ENCODE peak calls at places on chromosomes 16 and 17, in seven cellular contexts. One of them, this sample, is unnamed. For H3K27me3, the result is how much of the 10 kb centered on the place peaks cover.

GRCh38 chr17:79678091-79678731 is 52.5 kb upstream of the ENPP7 start:
- DNase-seq in stomach: no peak
- DNase-seq in upper lobe of right lung: no peak
- DNase-seq in prostate gland: no peak
- DNase-seq in AG04450: no peak
- DNase-seq in fibroblast of lung: no peak
- DNase-seq in H9: no peak
- DNase-seq in this sample: no peak

GRCh38 chr17:81057777-81058176 is 22.8 kb downstream of the BAIAP2 start:
- DNase-seq in stomach: no peak
- DNase-seq in upper lobe of right lung: no peak
- DNase-seq in prostate gland: no peak
- DNase-seq in AG04450: no peak
- DNase-seq in fibroblast of lung: no peak
- DNase-seq in H9: no peak
- DNase-seq in this sample: no peak

GRCh38 chr17:5706835-5707234 is 122.5 kb upstream of the NLRP1 start:
- DNase-seq in stomach: peak
- DNase-seq in upper lobe of right lung: peak
- DNase-seq in prostate gland: peak
- DNase-seq in AG04450: peak
- DNase-seq in fibroblast of lung: peak
- DNase-seq in H9: peak
- DNase-seq in this sample: peak

GRCh38 chr16:14186007-14186953 is 115.2 kb downstream of the MRTFB start:
- DNase-seq in stomach: no peak
- DNase-seq in upper lobe of right lung: no peak
- DNase-seq in prostate gland: no peak
- DNase-seq in AG04450: peak
- DNase-seq in fibroblast of lung: peak
- DNase-seq in H9: peak
- DNase-seq in this sample: no peak

GRCh38 chr17:17433260-17433659 is 43.5 kb upstream of the MED9 start:
- DNase-seq in stomach: no peak
- DNase-seq in upper lobe of right lung: peak
- DNase-seq in prostate gland: no peak
- DNase-seq in AG04450: no peak
- DNase-seq in fibroblast of lung: peak
- DNase-seq in H9: no peak
- DNase-seq in this sample: no peak

GRCh38 chr17:30550512-30551273 is 73.5 kb downstream of the GOSR1 start:
- DNase-seq in stomach: peak
- DNase-seq in upper lobe of right lung: no peak
- DNase-seq in prostate gland: no peak
- DNase-seq in AG04450: no peak
- DNase-seq in fibroblast of lung: peak
- DNase-seq in H9: no peak
- DNase-seq in this sample: no peak

GRCh38 chr16:84098939-84099338 is 17.8 kb downstream of the MBTPS1 start:
- DNase-seq in stomach: no peak
- DNase-seq in upper lobe of right lung: no peak
- DNase-seq in prostate gland: no peak
- DNase-seq in AG04450: no peak
- DNase-seq in fibroblast of lung: peak
- DNase-seq in H9: no peak
- DNase-seq in this sample: no peak

GRCh38 chr17:28492352-28493310 is 13.5 kb upstream of the FOXN1 start:
- DNase-seq in stomach: no peak
- DNase-seq in upper lobe of right lung: no peak
- DNase-seq in prostate gland: no peak
- DNase-seq in AG04450: no peak
- DNase-seq in fibroblast of lung: no peak
- DNase-seq in H9: no peak
- DNase-seq in this sample: no peak

GRCh38 chr17:49518346-49519078 is 23.4 kb downstream of the NGFR start:
- DNase-seq in stomach: no peak
- DNase-seq in upper lobe of right lung: no peak
- DNase-seq in prostate gland: no peak
- DNase-seq in AG04450: no peak
- DNase-seq in fibroblast of lung: no peak
- DNase-seq in H9: peak
- DNase-seq in this sample: no peak

GRCh38 chr17:35795007-35795870 is at the start of gene MMP28:
- DNase-seq in stomach: peak
- DNase-seq in upper lobe of right lung: peak
- DNase-seq in prostate gland: no peak
- DNase-seq in AG04450: no peak
- DNase-seq in fibroblast of lung: peak
- DNase-seq in H9: peak
- DNase-seq in this sample: peak

GRCh38 chr16:7548796-7549318 is 216.2 kb downstream of the RBFOX1 start:
- DNase-seq in stomach: no peak
- DNase-seq in upper lobe of right lung: no peak
- DNase-seq in prostate gland: no peak
- DNase-seq in AG04450: no peak
- DNase-seq in fibroblast of lung: no peak
- DNase-seq in H9: no peak
- DNase-seq in this sample: no peak

GRCh38 chr17:79925242-79925957 is 86.2 kb upstream of the CBX4 start:
- DNase-seq in stomach: peak
- DNase-seq in upper lobe of right lung: peak
- DNase-seq in prostate gland: peak
- DNase-seq in AG04450: no peak
- DNase-seq in fibroblast of lung: peak
- DNase-seq in H9: no peak
- DNase-seq in this sample: no peak

GRCh38 chr17:40547079-40547784 is 18.0 kb downstream of the CCR7 start:
- DNase-seq in stomach: peak
- DNase-seq in upper lobe of right lung: peak
- DNase-seq in prostate gland: peak
- DNase-seq in AG04450: no peak
- DNase-seq in fibroblast of lung: no peak
- DNase-seq in H9: peak
- DNase-seq in this sample: no peak

GRCh38 chr17:3885271-3885670 is 7.6 kb downstream of the CAMKK1 start:
- DNase-seq in stomach: no peak
- DNase-seq in upper lobe of right lung: no peak
- DNase-seq in prostate gland: no peak
- DNase-seq in AG04450: no peak
- DNase-seq in fibroblast of lung: peak
- DNase-seq in H9: no peak
- DNase-seq in this sample: no peak

GRCh38 chr16:50270510-50271147 is 4.3 kb downstream of the ADCY7 start:
- DNase-seq in stomach: no peak
- DNase-seq in upper lobe of right lung: peak
- DNase-seq in prostate gland: no peak
- DNase-seq in AG04450: no peak
- DNase-seq in fibroblast of lung: no peak
- DNase-seq in H9: no peak
- DNase-seq in this sample: no peak

GRCh38 chr17:9943343-9943742 is 38.3 kb upstream of the RCVRN start:
- DNase-seq in stomach: no peak
- DNase-seq in upper lobe of right lung: no peak
- DNase-seq in prostate gland: no peak
- DNase-seq in AG04450: no peak
- DNase-seq in fibroblast of lung: no peak
- DNase-seq in H9: no peak
- DNase-seq in this sample: no peak

GRCh38 chr17:55527520-55528118 is 16.4 kb upstream of the SMIM36 start:
- DNase-seq in stomach: no peak
- DNase-seq in upper lobe of right lung: no peak
- DNase-seq in prostate gland: peak
- DNase-seq in AG04450: peak
- DNase-seq in fibroblast of lung: peak
- DNase-seq in H9: peak
- DNase-seq in this sample: peak

GRCh38 chr17:76391200-76391715 is 6.8 kb downstream of the SPHK1 start:
- DNase-seq in stomach: no peak
- DNase-seq in upper lobe of right lung: no peak
- DNase-seq in prostate gland: no peak
- DNase-seq in AG04450: no peak
- DNase-seq in fibroblast of lung: no peak
- DNase-seq in H9: no peak
- DNase-seq in this sample: no peak

GRCh38 chr16:22132801-22133200 is 29.5 kb upstream of the SDR42E2 start:
- DNase-seq in stomach: no peak
- DNase-seq in upper lobe of right lung: no peak
- DNase-seq in prostate gland: no peak
- DNase-seq in AG04450: no peak
- DNase-seq in fibroblast of lung: no peak
- DNase-seq in H9: no peak
- DNase-seq in this sample: no peak

GRCh38 chr17:72143245-72143644 is 22.4 kb downstream of the SOX9 start:
- DNase-seq in stomach: no peak
- DNase-seq in upper lobe of right lung: no peak
- DNase-seq in prostate gland: no peak
- DNase-seq in AG04450: no peak
- DNase-seq in fibroblast of lung: no peak
- DNase-seq in H9: no peak
- DNase-seq in this sample: no peak

GRCh38 chr17:416293-417206 is 63.9 kb upstream of the RPH3AL start:
- DNase-seq in stomach: peak
- DNase-seq in upper lobe of right lung: no peak
- DNase-seq in prostate gland: no peak
- DNase-seq in AG04450: no peak
- DNase-seq in fibroblast of lung: no peak
- DNase-seq in H9: no peak
- DNase-seq in this sample: no peak

GRCh38 chr17:35889818-35890773 is 9.9 kb upstream of the CCL5 start:
- DNase-seq in stomach: peak
- DNase-seq in upper lobe of right lung: no peak
- DNase-seq in prostate gland: no peak
- DNase-seq in AG04450: no peak
- DNase-seq in fibroblast of lung: peak
- DNase-seq in H9: no peak
- DNase-seq in this sample: no peak

GRCh38 chr17:38617967-38618760 is 12.4 kb upstream of the SRCIN1 start:
- DNase-seq in stomach: no peak
- DNase-seq in upper lobe of right lung: no peak
- DNase-seq in prostate gland: no peak
- DNase-seq in AG04450: no peak
- DNase-seq in fibroblast of lung: no peak
- DNase-seq in H9: peak
- DNase-seq in this sample: peak

GRCh38 chr16:21656795-21657768 is 4.7 kb upstream of the IGSF6 start:
- DNase-seq in stomach: no peak
- DNase-seq in upper lobe of right lung: no peak
- DNase-seq in prostate gland: no peak
- DNase-seq in AG04450: no peak
- DNase-seq in fibroblast of lung: peak
- DNase-seq in H9: no peak
- DNase-seq in this sample: peak

GRCh38 chr16:83689385-83689831 is 118.4 kb upstream of the HSBP1 start:
- DNase-seq in stomach: no peak
- DNase-seq in upper lobe of right lung: no peak
- DNase-seq in prostate gland: no peak
- DNase-seq in AG04450: peak
- DNase-seq in fibroblast of lung: peak
- DNase-seq in H9: no peak
- DNase-seq in this sample: peak

GRCh38 chr17:57861737-57862409 is 12.0 kb upstream of the MRPS23 start:
- DNase-seq in stomach: peak
- DNase-seq in upper lobe of right lung: peak
- DNase-seq in prostate gland: peak
- DNase-seq in AG04450: no peak
- DNase-seq in fibroblast of lung: peak
- DNase-seq in H9: no peak
- DNase-seq in this sample: peak
- H3K27ac ChIP-seq in stomach: peak
- H3K27ac ChIP-seq in upper lobe of right lung: peak
- H3K27ac ChIP-seq in prostate gland: peak
- H3K27ac ChIP-seq in AG04450: peak
- H3K27ac ChIP-seq in fibroblast of lung: peak
- H3K27ac ChIP-seq in H9: no peak
- H3K27ac ChIP-seq in this sample: peak

GRCh38 chr16:48865511-48865910 is 255.5 kb upstream of the N4BP1 start:
- DNase-seq in stomach: no peak
- DNase-seq in upper lobe of right lung: no peak
- DNase-seq in prostate gland: no peak
- DNase-seq in AG04450: no peak
- DNase-seq in fibroblast of lung: no peak
- DNase-seq in H9: no peak
- DNase-seq in this sample: no peak

GRCh38 chr16:48860341-48860740 is 250.4 kb upstream of the N4BP1 start:
- DNase-seq in stomach: no peak
- DNase-seq in upper lobe of right lung: no peak
- DNase-seq in prostate gland: no peak
- DNase-seq in AG04450: no peak
- DNase-seq in fibroblast of lung: no peak
- DNase-seq in H9: no peak
- DNase-seq in this sample: no peak

GRCh38 chr16:48864055-48864454 is 254.1 kb upstream of the N4BP1 start:
- DNase-seq in stomach: no peak
- DNase-seq in upper lobe of right lung: no peak
- DNase-seq in prostate gland: no peak
- DNase-seq in AG04450: no peak
- DNase-seq in fibroblast of lung: no peak
- DNase-seq in H9: peak
- DNase-seq in this sample: no peak

DNA sequence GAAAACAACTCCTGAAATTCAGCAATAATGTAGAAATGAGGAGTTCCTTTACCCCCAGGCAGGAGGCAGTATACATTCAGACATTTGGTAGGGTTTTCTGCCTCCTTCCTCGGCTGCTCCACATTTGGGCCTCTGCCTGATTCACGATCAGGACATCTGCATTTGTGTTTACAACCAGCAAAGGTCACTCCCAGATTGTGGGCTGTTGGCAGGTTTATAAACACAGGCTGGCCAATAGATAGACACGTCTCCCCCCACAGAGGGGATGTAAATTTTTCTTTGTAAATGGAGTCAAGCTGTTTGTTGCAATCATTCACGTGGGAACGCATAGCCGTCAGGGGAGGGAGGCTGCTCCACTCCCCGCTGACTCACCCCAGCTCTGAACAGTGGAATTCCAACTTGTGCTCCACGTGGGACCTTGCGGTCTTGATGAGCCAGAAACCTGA is 252.1 kb upstream of the N4BP1 start:
- DNase-seq in stomach: no peak
- DNase-seq in upper lobe of right lung: no peak
- DNase-seq in prostate gland: no peak
- DNase-seq in AG04450: peak
- DNase-seq in fibroblast of lung: peak
- DNase-seq in H9: peak
- DNase-seq in this sample: no peak
- TF ChIP-seq CTCF in stomach: no peak
- TF ChIP-seq CTCF in upper lobe of right lung: no peak
- TF ChIP-seq CTCF in prostate gland: no peak
- TF ChIP-seq CTCF in AG04450: peak
- TF ChIP-seq CTCF in fibroblast of lung: no peak
- TF ChIP-seq CTCF in H9: peak
- TF ChIP-seq CTCF in this sample: peak

GRCh38 chr17:14300628-14301278 is at the start of gene HS3ST3B1:
- DNase-seq in stomach: peak
- DNase-seq in upper lobe of right lung: peak
- DNase-seq in prostate gland: peak
- DNase-seq in AG04450: peak
- DNase-seq in fibroblast of lung: peak
- DNase-seq in H9: peak
- DNase-seq in this sample: peak
- H3K27me3 ChIP-seq in stomach: half or more
- H3K27me3 ChIP-seq in upper lobe of right lung: half or more
- H3K27me3 ChIP-seq in prostate gland: under half
- H3K27me3 ChIP-seq in AG04450: under half
- H3K27me3 ChIP-seq in fibroblast of lung: under half
- H3K27me3 ChIP-seq in H9: half or more
- H3K27me3 ChIP-seq in this sample: under half

GRCh38 chr16:73092236-73092781 is 44.4 kb upstream of the ZFHX3 start:
- DNase-seq in stomach: no peak
- DNase-seq in upper lobe of right lung: no peak
- DNase-seq in prostate gland: no peak
- DNase-seq in AG04450: no peak
- DNase-seq in fibroblast of lung: no peak
- DNase-seq in H9: no peak
- DNase-seq in this sample: no peak
- H3K27ac ChIP-seq in stomach: no peak
- H3K27ac ChIP-seq in upper lobe of right lung: no peak
- H3K27ac ChIP-seq in prostate gland: no peak
- H3K27ac ChIP-seq in AG04450: no peak
- H3K27ac ChIP-seq in fibroblast of lung: no peak
- H3K27ac ChIP-seq in H9: no peak
- H3K27ac ChIP-seq in this sample: no peak